ENCODE peak calls at places on chromosomes 11 and 22, in five cellular contexts. One of them, this sample, is unnamed.

GRCh38 chr11:96341237-96342130 is 1.5 kb downstream of the MAML2 start:
- DNase-seq in breast epithelium: peak; percentile 73
- DNase-seq in hepatocyte: peak; percentile 57
- DNase-seq in GM12878: no peak
- DNase-seq in Caco-2: peak; percentile 50
- DNase-seq in this sample: peak; percentile 74

GRCh38 chr22:28002181-28002700 is 83.2 kb upstream of the PITPNB start:
- DNase-seq in breast epithelium: no peak
- DNase-seq in hepatocyte: no peak
- DNase-seq in GM12878: no peak
- DNase-seq in Caco-2: no peak
- DNase-seq in this sample: no peak

GRCh38 chr11:21169639-21170038 is 500.3 kb downstream of the NELL1 start:
- DNase-seq in breast epithelium: no peak
- DNase-seq in hepatocyte: no peak
- DNase-seq in GM12878: no peak
- DNase-seq in Caco-2: no peak
- DNase-seq in this sample: no peak

GRCh38 chr22:43482310-43482625 is 70.5 kb downstream of the MPPED1 start:
- DNase-seq in breast epithelium: no peak
- DNase-seq in hepatocyte: no peak
- DNase-seq in GM12878: no peak
- DNase-seq in Caco-2: no peak
- DNase-seq in this sample: no peak

GRCh38 chr11:102393272-102393730 is 46.3 kb downstream of the BIRC2 start:
- DNase-seq in breast epithelium: no peak
- DNase-seq in hepatocyte: no peak
- DNase-seq in GM12878: no peak
- DNase-seq in Caco-2: no peak
- DNase-seq in this sample: no peak

GRCh38 chr11:86565787-86566186 is 106.6 kb downstream of the ME3 start:
- DNase-seq in breast epithelium: no peak
- DNase-seq in hepatocyte: no peak
- DNase-seq in GM12878: no peak
- DNase-seq in Caco-2: no peak
- DNase-seq in this sample: no peak

GRCh38 chr22:24521791-24522245 is 26.7 kb downstream of the UPB1 start:
- DNase-seq in breast epithelium: no peak
- DNase-seq in hepatocyte: peak; percentile 87
- DNase-seq in GM12878: no peak
- DNase-seq in Caco-2: peak; percentile 84
- DNase-seq in this sample: no peak

GRCh38 chr22:23284504-23285033 is 104.3 kb downstream of the BCR start:
- DNase-seq in breast epithelium: no peak
- DNase-seq in hepatocyte: no peak
- DNase-seq in GM12878: no peak
- DNase-seq in Caco-2: no peak
- DNase-seq in this sample: no peak

GRCh38 chr11:75214411-75214821 is 26.2 kb upstream of the TPBGL start:
- DNase-seq in breast epithelium: no peak
- DNase-seq in hepatocyte: peak; percentile 93
- DNase-seq in GM12878: peak; percentile 7
- DNase-seq in Caco-2: peak; percentile 97
- DNase-seq in this sample: peak; percentile 62

GRCh38 chr11:1336836-1337646 is 27.6 kb upstream of the TOLLIP start:
- DNase-seq in breast epithelium: peak; percentile 50
- DNase-seq in hepatocyte: peak; percentile 52
- DNase-seq in GM12878: no peak
- DNase-seq in Caco-2: peak; percentile 32
- DNase-seq in this sample: peak; percentile 58

GRCh38 chr11:1307998-1308744 is 1.3 kb downstream of the TOLLIP start:
- DNase-seq in breast epithelium: no peak
- DNase-seq in hepatocyte: no peak
- DNase-seq in GM12878: no peak
- DNase-seq in Caco-2: no peak
- DNase-seq in this sample: no peak

GRCh38 chr11:65204646-65205601 is 23.2 kb downstream of the CAPN1 start:
- DNase-seq in breast epithelium: no peak
- DNase-seq in hepatocyte: peak; percentile 58
- DNase-seq in GM12878: no peak
- DNase-seq in Caco-2: peak; percentile 73
- DNase-seq in this sample: no peak

GRCh38 chr11:62546937-62547625 is 475 bp upstream of the AHNAK start:
- DNase-seq in breast epithelium: peak; percentile 60
- DNase-seq in hepatocyte: peak; percentile 77
- DNase-seq in GM12878: no peak
- DNase-seq in Caco-2: peak; percentile 57
- DNase-seq in this sample: peak; percentile 61

GRCh38 chr11:134363161-134363560 is 31.4 kb downstream of the GLB1L2 start:
- DNase-seq in breast epithelium: no peak
- DNase-seq in hepatocyte: no peak
- DNase-seq in GM12878: no peak
- DNase-seq in Caco-2: no peak
- DNase-seq in this sample: no peak

GRCh38 chr11:34926101-34926830 is 9.8 kb downstream of the PDHX start:
- DNase-seq in breast epithelium: no peak
- DNase-seq in hepatocyte: peak; percentile 51
- DNase-seq in GM12878: no peak
- DNase-seq in Caco-2: peak; percentile 47
- DNase-seq in this sample: no peak

GRCh38 chr22:47687364-47687655 is 924.9 kb downstream of the TBC1D22A start:
- DNase-seq in breast epithelium: no peak
- DNase-seq in hepatocyte: no peak
- DNase-seq in GM12878: no peak
- DNase-seq in Caco-2: no peak
- DNase-seq in this sample: no peak

GRCh38 chr11:125600663-125601062 is 8.0 kb downstream of the STT3A start:
- DNase-seq in breast epithelium: no peak
- DNase-seq in hepatocyte: no peak
- DNase-seq in GM12878: no peak
- DNase-seq in Caco-2: no peak
- DNase-seq in this sample: no peak

GRCh38 chr22:38114484-38115398 is 4.3 kb upstream of the BAIAP2L2 start:
- DNase-seq in breast epithelium: peak; percentile 73
- DNase-seq in hepatocyte: peak; percentile 92
- DNase-seq in GM12878: no peak
- DNase-seq in Caco-2: peak; percentile 87
- DNase-seq in this sample: peak; percentile 86

GRCh38 chr11:70315726-70316125 is 45.2 kb downstream of the PPFIA1 start:
- DNase-seq in breast epithelium: no peak
- DNase-seq in hepatocyte: no peak
- DNase-seq in GM12878: no peak
- DNase-seq in Caco-2: no peak
- DNase-seq in this sample: no peak

GRCh38 chr11:31687256-31687655 is 123.9 kb downstream of the PAX6 start:
- DNase-seq in breast epithelium: no peak
- DNase-seq in hepatocyte: no peak
- DNase-seq in GM12878: no peak
- DNase-seq in Caco-2: no peak
- DNase-seq in this sample: no peak

GRCh38 chr11:66674964-66675602 is 2.6 kb downstream of the RBM4B start:
- DNase-seq in breast epithelium: no peak
- DNase-seq in hepatocyte: no peak
- DNase-seq in GM12878: no peak
- DNase-seq in Caco-2: no peak
- DNase-seq in this sample: no peak

GRCh38 chr11:62401781-62402180 is 17.1 kb upstream of the SCGB1A1 start:
- DNase-seq in breast epithelium: peak; percentile 63
- DNase-seq in hepatocyte: no peak
- DNase-seq in GM12878: no peak
- DNase-seq in Caco-2: no peak
- DNase-seq in this sample: no peak

GRCh38 chr22:40894417-40894816 is 32.5 kb upstream of the DNAJB7 start:
- DNase-seq in breast epithelium: no peak
- DNase-seq in hepatocyte: no peak
- DNase-seq in GM12878: no peak
- DNase-seq in Caco-2: no peak
- DNase-seq in this sample: no peak

GRCh38 chr11:116364357-116364756 is 408.4 kb downstream of the BUD13 start:
- DNase-seq in breast epithelium: no peak
- DNase-seq in hepatocyte: no peak
- DNase-seq in GM12878: no peak
- DNase-seq in Caco-2: no peak
- DNase-seq in this sample: no peak

GRCh38 chr11:107017433-107018227 is 646 bp downstream of the GUCY1A2 start:
- DNase-seq in breast epithelium: no peak
- DNase-seq in hepatocyte: peak; percentile 84
- DNase-seq in GM12878: no peak
- DNase-seq in Caco-2: no peak
- DNase-seq in this sample: peak; percentile 10

GRCh38 chr11:63680842-63681207 is 475 bp upstream of the RTN3 start:
- DNase-seq in breast epithelium: no peak
- DNase-seq in hepatocyte: peak; percentile 15
- DNase-seq in GM12878: no peak
- DNase-seq in Caco-2: peak; percentile 49
- DNase-seq in this sample: no peak

GRCh38 chr22:42726811-42727210 is 6.1 kb upstream of the A4GALT start:
- DNase-seq in breast epithelium: no peak
- DNase-seq in hepatocyte: no peak
- DNase-seq in GM12878: no peak
- DNase-seq in Caco-2: peak; percentile 45
- DNase-seq in this sample: no peak

DNA sequence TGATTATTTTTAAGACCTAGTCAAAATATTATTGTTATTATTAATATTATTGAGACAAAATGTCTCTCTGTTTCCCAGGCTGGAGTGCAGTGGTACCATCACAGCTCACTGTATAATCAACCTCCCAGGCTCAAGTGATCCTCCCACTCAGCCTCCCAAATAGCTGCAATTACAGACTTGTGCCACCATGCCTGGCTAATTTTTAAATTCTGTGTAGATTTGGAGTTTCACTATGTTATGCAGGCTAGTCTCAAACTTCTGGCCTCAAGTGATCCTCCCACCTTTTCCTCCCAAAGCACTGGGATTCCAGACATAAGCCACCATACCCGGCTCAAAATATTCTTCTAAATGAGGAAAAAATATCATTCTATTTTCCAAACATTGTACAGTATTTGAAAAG is 37.0 kb downstream of the SLC36A4 start:
- DNase-seq in breast epithelium: no peak
- DNase-seq in hepatocyte: no peak
- DNase-seq in GM12878: no peak
- DNase-seq in Caco-2: no peak
- DNase-seq in this sample: no peak
- TF ChIP-seq CTCF in breast epithelium: no peak
- TF ChIP-seq CTCF in hepatocyte: no peak
- TF ChIP-seq CTCF in GM12878: no peak
- TF ChIP-seq CTCF in Caco-2: no peak
- TF ChIP-seq CTCF in this sample: no peak

GRCh38 chr22:33564683-33565082 is 355.6 kb downstream of the LARGE1 start:
- DNase-seq in breast epithelium: no peak
- DNase-seq in hepatocyte: no peak
- DNase-seq in GM12878: no peak
- DNase-seq in Caco-2: no peak
- DNase-seq in this sample: no peak
- H3K9me3 ChIP-seq in breast epithelium: no peaks in the 10 kb centered on the region
- H3K9me3 ChIP-seq in hepatocyte: no peaks in the 10 kb centered on the region
- H3K9me3 ChIP-seq in GM12878: no peaks in the 10 kb centered on the region
- H3K9me3 ChIP-seq in Caco-2: no peaks in the 10 kb centered on the region
- H3K9me3 ChIP-seq in this sample: no peaks in the 10 kb centered on the region

GRCh38 chr22:39238561-39238960 is 6.2 kb downstream of the PDGFB start:
- DNase-seq in breast epithelium: no peak
- DNase-seq in hepatocyte: no peak
- DNase-seq in GM12878: no peak
- DNase-seq in Caco-2: no peak
- DNase-seq in this sample: no peak

GRCh38 chr22:39237276-39238123 is 7.3 kb downstream of the PDGFB start:
- DNase-seq in breast epithelium: no peak
- DNase-seq in hepatocyte: no peak
- DNase-seq in GM12878: no peak
- DNase-seq in Caco-2: no peak
- DNase-seq in this sample: no peak

GRCh38 chr22:39234867-39235687 is 9.7 kb downstream of the PDGFB start:
- DNase-seq in breast epithelium: peak; percentile 70
- DNase-seq in hepatocyte: no peak
- DNase-seq in GM12878: no peak
- DNase-seq in Caco-2: no peak
- DNase-seq in this sample: no peak

GRCh38 chr22:39238124-39238466 is 6.7 kb downstream of the PDGFB start:
- DNase-seq in breast epithelium: no peak
- DNase-seq in hepatocyte: no peak
- DNase-seq in GM12878: no peak
- DNase-seq in Caco-2: no peak
- DNase-seq in this sample: no peak

GRCh38 chr22:39236321-39237275 is 8.2 kb downstream of the PDGFB start:
- DNase-seq in breast epithelium: no peak
- DNase-seq in hepatocyte: no peak
- DNase-seq in GM12878: peak; percentile 67
- DNase-seq in Caco-2: no peak
- DNase-seq in this sample: no peak
- TF ChIP-seq CTCF in breast epithelium: no peak
- TF ChIP-seq CTCF in hepatocyte: no peak
- TF ChIP-seq CTCF in GM12878: no peak
- TF ChIP-seq CTCF in Caco-2: no peak
- TF ChIP-seq CTCF in this sample: no peak

GRCh38 chr22:49656291-49656851 is 171.3 kb downstream of the BRD1 start:
- DNase-seq in breast epithelium: no peak
- DNase-seq in hepatocyte: no peak
- DNase-seq in GM12878: no peak
- DNase-seq in Caco-2: no peak
- DNase-seq in this sample: no peak

GRCh38 chr22:49658902-49659280 is 168.8 kb downstream of the BRD1 start:
- DNase-seq in breast epithelium: no peak
- DNase-seq in hepatocyte: no peak
- DNase-seq in GM12878: no peak
- DNase-seq in Caco-2: no peak
- DNase-seq in this sample: no peak

GRCh38 chr22:49657275-49657973 is 170.2 kb downstream of the BRD1 start:
- DNase-seq in breast epithelium: peak; percentile 27
- DNase-seq in hepatocyte: no peak
- DNase-seq in GM12878: peak; percentile 67
- DNase-seq in Caco-2: no peak
- DNase-seq in this sample: no peak

GRCh38 chr22:49657974-49658550 is 169.6 kb downstream of the BRD1 start:
- DNase-seq in breast epithelium: no peak
- DNase-seq in hepatocyte: no peak
- DNase-seq in GM12878: no peak
- DNase-seq in Caco-2: no peak
- DNase-seq in this sample: peak; percentile 4

DNA sequence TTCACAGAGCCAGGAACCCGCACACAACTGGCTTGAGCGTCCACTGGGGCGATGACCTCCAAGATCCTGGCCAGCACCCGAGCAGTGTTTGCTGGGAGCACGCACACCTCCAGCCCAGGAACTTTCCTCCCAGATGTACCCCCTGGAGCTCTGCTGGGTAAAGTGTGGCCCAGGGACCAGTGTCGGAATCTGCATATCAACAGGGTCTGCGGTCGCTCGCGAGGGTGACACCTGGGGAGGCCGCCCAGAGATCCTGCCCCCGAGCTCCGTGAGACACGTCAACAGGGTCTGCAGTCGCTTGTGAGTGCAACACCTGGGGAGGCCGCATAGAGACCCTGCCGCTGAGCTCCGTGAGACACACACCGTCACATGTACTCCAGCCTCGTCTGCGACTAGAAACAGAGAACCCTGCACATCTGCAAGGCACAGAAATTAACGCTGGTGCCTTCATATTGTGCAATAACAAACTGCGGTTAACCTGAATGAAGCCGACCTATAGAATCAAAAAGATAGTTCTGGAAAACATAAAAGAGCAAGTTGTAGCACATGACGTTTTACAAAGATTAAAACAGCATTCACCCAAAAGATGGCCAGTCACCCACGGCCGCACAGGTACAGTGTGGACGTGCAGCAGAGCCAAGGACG is 172.4 kb downstream of the BRD1 start:
- DNase-seq in breast epithelium: no peak
- DNase-seq in hepatocyte: no peak
- DNase-seq in GM12878: no peak
- DNase-seq in Caco-2: no peak
- DNase-seq in this sample: no peak
- H3K9me3 ChIP-seq in breast epithelium: peaks cover 10% of the 10 kb centered on the region
- H3K9me3 ChIP-seq in hepatocyte: no peaks in the 10 kb centered on the region
- H3K9me3 ChIP-seq in GM12878: no peaks in the 10 kb centered on the region
- H3K9me3 ChIP-seq in Caco-2: no peaks in the 10 kb centered on the region
- H3K9me3 ChIP-seq in this sample: no peaks in the 10 kb centered on the region

This sample was measured in ovary.